ENCODE peak calls at places on chromosomes 11 and 22, in four cellular contexts. C, N, Q and A are unnamed samples.

GRCh38 chr22:39789794-39790193 is 103.8 kb downstream of the ENTHD1 start:
- DNase-seq in C (peak), N (no peak), Q (no peak), A (no peak)

GRCh38 chr11:107819361-107820014 is 39.1 kb downstream of the SLC35F2 start:
- DNase-seq in C (no peak), N (no peak), Q (no peak), A (no peak)

GRCh38 chr11:12680246-12680939 is 6.2 kb downstream of the TEAD1 start:
- DNase-seq in C (peak), N (peak), Q (no peak), A (peak)

GRCh38 chr11:31414338-31414737 is 44.7 kb downstream of the DNAJC24 start:
- DNase-seq in C (no peak), N (no peak), Q (no peak), A (no peak)

GRCh38 chr22:38446018-38446601 is 8.9 kb downstream of the KCNJ4 start:
- DNase-seq in C (no peak), N (no peak), Q (no peak), A (no peak)

GRCh38 chr11:4957396-4957795 is 1.9 kb upstream of the OR51A2 start:
- DNase-seq in C (no peak), N (no peak), Q (no peak), A (no peak)

GRCh38 chr22:42883121-42883520 is 26.0 kb upstream of the ARFGAP3 start:
- DNase-seq in C (no peak), N (no peak), Q (no peak), A (no peak)

GRCh38 chr11:83779876-83780275 is 493.7 kb upstream of the CCDC90B start:
- DNase-seq in C (no peak), N (no peak), Q (no peak), A (no peak)

GRCh38 chr11:35163209-35163608 is 24.2 kb downstream of the CD44 start:
- DNase-seq in C (no peak), N (no peak), Q (no peak), A (no peak)

GRCh38 chr22:36052505-36052941 is 23.9 kb upstream of the RBFOX2 start:
- DNase-seq in C (peak), N (no peak), Q (no peak), A (no peak)

GRCh38 chr22:38313384-38313955 is 3.8 kb downstream of the CSNK1E start:
- DNase-seq in C (no peak), N (no peak), Q (peak), A (no peak)

GRCh38 chr11:119625206-119625988 is 103.6 kb downstream of the NECTIN1 start:
- DNase-seq in C (no peak), N (no peak), Q (no peak), A (no peak)
- TF ChIP-seq USF2 in C (no peak), N (no peak), Q (no peak), A (no peak)

DNA sequence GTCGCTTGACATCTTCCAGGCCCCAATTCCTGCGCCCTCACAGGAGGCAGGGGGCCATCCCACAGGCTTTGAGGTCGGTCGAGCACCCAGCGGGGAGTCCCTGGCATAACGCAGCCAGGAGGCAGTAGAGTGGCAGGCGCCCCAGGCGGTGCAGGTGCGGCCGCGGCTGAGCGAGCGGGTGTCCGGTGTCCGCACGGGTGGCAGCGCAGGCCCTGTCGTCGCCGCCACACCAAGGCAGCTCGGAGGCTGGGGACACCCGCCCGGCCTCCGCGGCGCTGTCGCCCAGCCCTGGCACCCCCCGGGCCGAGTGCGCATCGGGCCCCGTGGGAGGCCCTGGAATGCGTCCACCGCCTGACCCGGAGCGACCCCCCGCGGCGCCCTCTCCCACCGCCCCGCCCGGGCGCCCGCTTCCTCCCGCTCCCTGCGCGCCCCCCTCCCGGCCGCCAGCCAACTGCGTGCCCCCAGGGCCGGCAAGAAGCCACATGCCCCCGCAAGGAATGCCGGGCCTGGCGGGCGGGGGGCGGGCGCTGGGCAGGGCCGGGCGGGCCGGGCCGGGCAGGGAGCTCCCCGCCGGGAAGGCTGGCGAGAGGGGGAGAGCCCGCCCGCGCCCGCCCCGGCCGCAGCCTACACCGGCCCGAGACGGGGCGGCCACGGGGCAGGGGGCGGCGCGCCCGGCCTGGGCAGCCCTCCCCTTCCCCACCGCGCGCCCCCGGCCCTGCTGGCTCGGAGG is 33.9 kb downstream of the PRDM11 start:
- DNase-seq in C (no peak), N (no peak), Q (no peak), A (peak)
- TF ChIP-seq TCF7 in C (no peak), N (no peak), Q (no peak), A (no peak)

GRCh38 chr22:44870021-44870420 is 117.6 kb downstream of the ARHGAP8 start:
- DNase-seq in C (peak), N (no peak), Q (no peak), A (no peak)
- TF ChIP-seq CBFB in C (no peak), N (no peak), Q (no peak), A (no peak)

GRCh38 chr11:96643173-96643572 is 253.4 kb downstream of the JRKL start:
- DNase-seq in C (no peak), N (no peak), Q (no peak), A (no peak)

GRCh38 chr11:96642584-96642983 is 252.8 kb downstream of the JRKL start:
- DNase-seq in C (no peak), N (no peak), Q (no peak), A (no peak)
- TF ChIP-seq USF2 in C (no peak), N (no peak), Q (no peak), A (no peak)

DNA sequence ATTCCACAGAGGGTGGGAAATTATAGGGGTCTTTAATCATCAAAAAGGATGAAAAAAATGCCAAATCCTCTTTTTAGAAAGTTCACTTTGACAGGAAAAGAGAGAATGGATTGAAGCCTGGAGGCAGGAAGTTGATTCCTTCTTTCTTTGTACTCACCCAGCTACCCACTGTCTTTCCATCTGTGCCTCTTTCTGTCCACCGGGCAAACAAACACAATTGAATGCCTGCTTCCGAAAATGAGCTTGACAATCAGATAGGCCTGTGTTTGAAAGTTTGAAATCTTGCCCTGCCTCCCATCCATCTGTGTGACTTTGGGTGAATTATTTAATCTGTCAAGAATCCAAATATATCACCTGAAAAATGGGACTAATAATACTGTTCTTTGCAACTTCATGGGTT is 81.1 kb downstream of the SCN3B start:
- DNase-seq in C (no peak), N (no peak), Q (no peak), A (no peak)
- TF ChIP-seq TCF7 in C (no peak), N (no peak), Q (no peak), A (no peak)

GRCh38 chr11:57597971-57598830 is 716 bp downstream of the SERPING1 start:
- DNase-seq in C (peak), N (peak), Q (no peak), A (peak)
- TF ChIP-seq CBFB in C (no peak), N (no peak), Q (no peak), A (no peak)

GRCh38 chr11:76918941-76919386 is 58.2 kb downstream of the ACER3 start:
- DNase-seq in C (peak), N (peak), Q (peak), A (no peak)
- TF ChIP-seq USF2 in C (no peak), N (no peak), Q (no peak), A (no peak)

DNA sequence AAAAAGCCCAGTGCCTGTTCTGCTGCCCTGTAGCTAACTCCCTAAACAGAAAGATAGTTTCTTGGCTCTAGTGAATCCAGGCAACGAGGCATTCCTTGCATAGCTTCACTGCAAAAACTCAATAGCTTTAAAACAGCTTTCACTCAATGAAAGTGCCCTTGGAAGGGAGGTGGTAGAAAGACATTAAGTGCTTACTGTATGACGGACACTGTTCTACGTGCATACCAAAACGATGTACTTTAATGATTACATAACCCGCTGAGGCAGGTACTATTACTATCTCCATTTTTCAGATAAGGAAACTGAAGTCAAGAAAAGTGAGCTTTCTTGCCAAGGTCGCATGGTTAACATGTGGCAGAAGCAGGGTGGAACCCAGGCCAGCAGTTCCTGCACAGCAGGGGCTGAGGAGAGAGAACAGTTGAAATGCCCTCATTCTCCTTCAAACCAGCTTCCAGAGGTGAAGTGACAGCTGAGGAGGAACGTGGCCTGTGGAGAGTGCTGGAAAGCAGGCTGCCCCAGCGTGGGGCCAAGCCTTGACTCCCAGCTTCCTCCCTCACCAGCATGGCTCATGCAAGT is 227.5 kb upstream of the NARS2 start:
- DNase-seq in C (no peak), N (no peak), Q (no peak), A (no peak)
- TF ChIP-seq TCF7 in C (no peak), N (no peak), Q (no peak), A (no peak)

GRCh38 chr11:118229274-118229847 is 4.5 kb upstream of the JAML start:
- DNase-seq in C (no peak), N (no peak), Q (no peak), A (no peak)
- TF ChIP-seq CBFB in C (no peak), N (no peak), Q (no peak), A (no peak)

GRCh38 chr22:19871023-19871844 is 16.6 kb upstream of the GNB1L start:
- DNase-seq in C (no peak), N (no peak), Q (no peak), A (peak)
- TF ChIP-seq USF2 in C (no peak), N (no peak), Q (no peak), A (no peak)